ENCODE peak calls at places on chromosomes 7 and 10, in six cellular contexts. E, R, F, J, C and S are unnamed samples.
A peak's percentile ranks its signal among the peaks of the same experiment; 100 is the strongest.

GRCh38 chr7:156504687-156505545 is 135.7 kb upstream of the RNF32 start:
- DNase-seq in J (no peak), C (no peak), E (no peak), R (no peak), F (no peak), S (no peak)

GRCh38 chr10:125112697-125113494 is 47.5 kb downstream of the CTBP2 start:
- DNase-seq in C (no peak), R (no peak), F (no peak), E (no peak), J (no peak), S (no peak)

GRCh38 chr10:45466784-45467183 is 92.8 kb downstream of the ALOX5 start:
- DNase-seq in F (no peak), C (no peak), R (no peak), E (no peak), J (no peak), S (no peak)

GRCh38 chr10:23457632-23458417 is 18.9 kb downstream of the OTUD1 start:
- DNase-seq in E (no peak), R (no peak), J (no peak), C (no peak), F (no peak), S (no peak)

GRCh38 chr7:122307228-122307619 is 2.7 kb upstream of the FEZF1 start:
- DNase-seq in E (no peak), R (no peak), J (no peak), F (no peak), C (no peak), S (no peak)

GRCh38 chr7:50556247-50556976 is 8.8 kb downstream of the DDC start:
- DNase-seq in J (no peak), F (peak; percentile 70), E (no peak), R (no peak), C (no peak), S (no peak)

GRCh38 chr7:968205-968754 is 7.1 kb downstream of the COX19 start:
- DNase-seq in C (no peak), J (no peak), F (no peak), E (no peak), R (no peak), S (no peak)

GRCh38 chr10:113746188-113746950 is 5.1 kb upstream of the PLEKHS1 start:
- DNase-seq in C (no peak), R (no peak), F (no peak), E (no peak), J (no peak), S (no peak)

GRCh38 chr7:95675016-95675415 is 78.7 kb upstream of the PDK4 start:
- DNase-seq in C (no peak), E (no peak), J (no peak), R (no peak), F (no peak), S (no peak)

GRCh38 chr10:114029655-114030054 is 14.0 kb upstream of the ADRB1 start:
- DNase-seq in E (no peak), F (no peak), C (no peak), J (no peak), R (no peak), S (no peak)

GRCh38 chr10:15172306-15172840 is 3.9 kb upstream of the NMT2 start:
- DNase-seq in J (no peak), E (no peak), R (no peak), C (no peak), F (no peak), S (no peak)

GRCh38 chr10:26738354-26738753 is 40.9 kb downstream of the PDSS1 start:
- DNase-seq in J (no peak), F (no peak), R (no peak), E (no peak), C (no peak), S (no peak)

GRCh38 chr10:26743091-26743490 is 45.6 kb downstream of the PDSS1 start:
- DNase-seq in C (no peak), J (no peak), E (no peak), F (no peak), R (no peak), S (no peak)

GRCh38 chr10:26737730-26738129 is 40.2 kb downstream of the PDSS1 start:
- DNase-seq in J (no peak), F (no peak), E (no peak), C (peak; percentile 78), R (no peak), S (no peak)

GRCh38 chr10:26739087-26739631 is 41.7 kb downstream of the PDSS1 start:
- DNase-seq in J (no peak), R (no peak), C (no peak), F (no peak), E (no peak), S (no peak)

DNA sequence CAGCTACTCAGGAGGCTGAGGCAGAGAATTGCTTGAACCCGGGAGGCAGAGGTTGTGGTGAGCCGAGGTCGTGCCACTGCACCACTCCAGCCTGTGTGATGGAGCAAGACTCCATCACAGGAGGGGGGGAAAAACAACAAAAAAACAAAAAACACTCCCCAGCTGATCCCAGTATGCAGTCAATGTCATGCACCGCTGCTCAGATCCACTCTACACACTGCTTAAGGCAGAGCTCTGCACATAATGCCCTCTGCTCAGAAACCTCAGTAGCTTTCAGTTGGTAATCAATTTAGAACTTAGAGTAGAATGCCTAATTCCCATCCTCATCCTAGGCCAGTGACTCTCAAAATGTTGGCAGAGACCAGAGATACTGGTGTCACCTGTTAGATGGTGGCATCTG is 43.9 kb downstream of the PDSS1 start:
- DNase-seq in E (no peak), J (no peak), C (no peak), F (no peak), R (no peak), S (no peak)
- TF ChIP-seq CTCF in E (no peak), J (no peak), C (no peak), F (no peak), R (no peak), S (no peak)

GRCh38 chr10:28939352-28940157 is 262.2 kb downstream of the BAMBI start:
- DNase-seq in R (peak; percentile 45), E (peak; percentile 18), J (no peak), F (peak; percentile 68), C (no peak), S (no peak)
- TF ChIP-seq CTCF in R (no peak), E (no peak), J (no peak), F (no peak), C (no peak), S (peak; percentile 25)

DNA sequence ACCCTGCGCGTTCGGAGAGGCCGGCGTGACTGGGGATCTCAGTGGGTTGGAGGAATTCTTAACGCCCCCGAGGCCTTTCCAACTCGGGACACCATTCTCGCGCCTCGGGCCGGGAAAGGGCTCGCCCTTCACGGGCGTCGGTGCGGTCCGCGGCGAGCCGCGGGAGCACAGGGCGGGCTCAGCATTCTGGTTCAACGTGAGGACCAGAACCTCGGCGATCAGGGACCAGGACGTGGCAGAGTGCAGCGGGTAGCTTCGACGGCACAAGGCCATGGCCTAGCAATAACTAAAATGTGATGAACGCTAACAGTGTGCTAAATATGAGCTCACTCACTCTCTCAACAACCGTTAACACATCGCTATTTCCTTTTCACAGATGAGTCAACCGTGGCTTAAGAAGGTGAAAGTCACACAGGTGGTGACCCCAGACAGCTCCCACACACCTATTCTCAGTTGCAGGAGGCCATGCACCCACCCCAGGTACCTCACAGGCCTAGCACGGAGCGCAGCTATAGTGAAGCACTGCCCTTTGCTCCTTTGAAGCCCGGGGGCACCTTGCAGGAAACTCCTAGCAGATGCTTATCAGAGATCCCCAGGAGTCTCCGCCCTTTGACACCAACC is 4.5 kb upstream of the EMX2 start:
- DNase-seq in C (peak; percentile 52), E (no peak), R (no peak), J (peak; percentile 87), F (no peak), S (no peak)
- TF ChIP-seq CTCF in C (no peak), E (no peak), R (no peak), J (no peak), F (no peak), S (peak; percentile 12)

GRCh38 chr7:42987648-42988214 is 55.6 kb downstream of the MRPL32 start:
- DNase-seq in R (no peak), E (no peak), C (no peak), J (no peak), F (no peak), S (no peak)
- TF ChIP-seq CTCF in R (no peak), E (no peak), C (no peak), J (no peak), F (no peak), S (no peak)

GRCh38 chr10:35784751-35785150 is 142.7 kb upstream of the FZD8 start:
- DNase-seq in F (no peak), E (no peak), J (no peak), R (no peak), C (no peak), S (no peak)

GRCh38 chr10:35783305-35783838 is 141.3 kb upstream of the FZD8 start:
- DNase-seq in R (no peak), E (no peak), C (no peak), F (no peak), J (no peak), S (no peak)

GRCh38 chr10:35778344-35778743 is 136.2 kb upstream of the FZD8 start:
- DNase-seq in C (no peak), E (no peak), J (no peak), R (no peak), F (no peak), S (no peak)

GRCh38 chr10:35780970-35781642 is 139.0 kb upstream of the FZD8 start:
- DNase-seq in J (no peak), E (no peak), C (no peak), F (no peak), R (no peak), S (no peak)

GRCh38 chr10:35781643-35782035 is 139.5 kb upstream of the FZD8 start:
- DNase-seq in R (no peak), F (no peak), E (no peak), C (no peak), J (no peak), S (no peak)
- TF ChIP-seq CTCF in R (no peak), F (no peak), E (no peak), C (no peak), J (no peak), S (peak; percentile 43)

DNA sequence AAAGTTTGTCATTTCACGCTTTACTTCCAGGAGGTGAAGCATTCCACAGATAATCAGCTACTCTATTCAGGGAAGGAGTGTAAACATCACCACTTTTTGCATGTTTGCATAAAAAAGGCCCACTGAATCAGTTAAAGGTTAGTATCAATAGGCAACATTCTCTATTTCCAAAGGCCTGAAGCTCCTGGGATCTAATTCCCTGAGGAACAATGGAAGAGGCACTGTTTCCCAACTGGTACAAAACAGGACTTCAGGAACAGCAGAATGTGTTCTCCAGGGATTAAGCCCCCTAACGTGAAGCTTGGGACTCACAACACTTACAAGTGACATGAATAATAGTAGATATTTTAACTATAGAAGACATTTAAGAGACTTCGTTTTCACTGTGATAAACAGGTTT is 6.1 kb downstream of the LRRN3 start:
- DNase-seq in C (no peak), E (no peak), R (no peak), F (no peak), J (no peak), S (no peak)
- TF ChIP-seq CTCF in C (no peak), E (no peak), R (no peak), F (no peak), J (no peak), S (no peak)